ENCODE peak calls at places on chromosomes 12 and 14, in six cellular contexts. One of them, this sample, is unnamed.

GRCh38 chr14:35963209-35963608 is 137.1 kb downstream of the BRMS1L start:
- DNase-seq in thoracic aorta: no peak
- DNase-seq in tibial artery: no peak
- DNase-seq in cardiac muscle cell: no peak
- DNase-seq in uterus: no peak
- DNase-seq in kidney: no peak
- DNase-seq in this sample: no peak

GRCh38 chr12:52119398-52120254 is 40.1 kb downstream of the SMIM41 start:
- DNase-seq in thoracic aorta: no peak
- DNase-seq in tibial artery: no peak
- DNase-seq in cardiac muscle cell: peak; percentile 29
- DNase-seq in uterus: no peak
- DNase-seq in kidney: peak; percentile 86
- DNase-seq in this sample: no peak

GRCh38 chr14:37594916-37595808 is at the start of the genes FOXA1 and TTC6:
- DNase-seq in thoracic aorta: no peak
- DNase-seq in tibial artery: no peak
- DNase-seq in cardiac muscle cell: peak; percentile 32
- DNase-seq in uterus: no peak
- DNase-seq in kidney: peak; percentile 66
- DNase-seq in this sample: no peak

GRCh38 chr14:26323781-26324363 is 274.0 kb downstream of the NOVA1 start:
- DNase-seq in thoracic aorta: no peak
- DNase-seq in tibial artery: no peak
- DNase-seq in cardiac muscle cell: peak; percentile 5
- DNase-seq in uterus: no peak
- DNase-seq in kidney: no peak
- DNase-seq in this sample: no peak

GRCh38 chr12:6065131-6065871 is 59.2 kb downstream of the VWF start:
- DNase-seq in thoracic aorta: no peak
- DNase-seq in tibial artery: no peak
- DNase-seq in cardiac muscle cell: no peak
- DNase-seq in uterus: no peak
- DNase-seq in kidney: no peak
- DNase-seq in this sample: no peak

GRCh38 chr12:106582264-106582591 is 576 bp upstream of the RFX4 start:
- DNase-seq in thoracic aorta: no peak
- DNase-seq in tibial artery: no peak
- DNase-seq in cardiac muscle cell: no peak
- DNase-seq in uterus: no peak
- DNase-seq in kidney: no peak
- DNase-seq in this sample: no peak

GRCh38 chr12:121668750-121669524 is 517 bp downstream of the MORN3 start:
- DNase-seq in thoracic aorta: no peak
- DNase-seq in tibial artery: no peak
- DNase-seq in cardiac muscle cell: peak; percentile 54
- DNase-seq in uterus: no peak
- DNase-seq in kidney: no peak
- DNase-seq in this sample: no peak

GRCh38 chr12:87317302-87317701 is 711.9 kb downstream of the C12orf50 start:
- DNase-seq in thoracic aorta: no peak
- DNase-seq in tibial artery: no peak
- DNase-seq in cardiac muscle cell: no peak
- DNase-seq in uterus: no peak
- DNase-seq in kidney: no peak
- DNase-seq in this sample: no peak

GRCh38 chr14:102699416-102700110 is 77.7 kb upstream of the TRAF3 start:
- DNase-seq in thoracic aorta: no peak
- DNase-seq in tibial artery: no peak
- DNase-seq in cardiac muscle cell: no peak
- DNase-seq in uterus: no peak
- DNase-seq in kidney: no peak
- DNase-seq in this sample: no peak

GRCh38 chr14:102629700-102630365 is 37.4 kb downstream of the RCOR1 start:
- DNase-seq in thoracic aorta: no peak
- DNase-seq in tibial artery: no peak
- DNase-seq in cardiac muscle cell: peak; percentile 33
- DNase-seq in uterus: no peak
- DNase-seq in kidney: no peak
- DNase-seq in this sample: no peak

GRCh38 chr12:67671419-67671818 is 22.9 kb downstream of the DYRK2 start:
- DNase-seq in thoracic aorta: no peak
- DNase-seq in tibial artery: no peak
- DNase-seq in cardiac muscle cell: peak; percentile 82
- DNase-seq in uterus: no peak
- DNase-seq in kidney: no peak
- DNase-seq in this sample: no peak

GRCh38 chr12:121494093-121494787 is 86.6 kb downstream of the KDM2B start:
- DNase-seq in thoracic aorta: no peak
- DNase-seq in tibial artery: no peak
- DNase-seq in cardiac muscle cell: peak; percentile 57
- DNase-seq in uterus: peak; percentile 33
- DNase-seq in kidney: no peak
- DNase-seq in this sample: no peak

GRCh38 chr12:65465766-65466547 is 187.5 kb downstream of the MSRB3 start:
- DNase-seq in thoracic aorta: no peak
- DNase-seq in tibial artery: no peak
- DNase-seq in cardiac muscle cell: no peak
- DNase-seq in uterus: no peak
- DNase-seq in kidney: no peak
- DNase-seq in this sample: no peak

GRCh38 chr12:91704446-91704845 is 441.2 kb downstream of the BTG1 start:
- DNase-seq in thoracic aorta: no peak
- DNase-seq in tibial artery: no peak
- DNase-seq in cardiac muscle cell: peak; percentile 58
- DNase-seq in uterus: no peak
- DNase-seq in kidney: no peak
- DNase-seq in this sample: no peak

DNA sequence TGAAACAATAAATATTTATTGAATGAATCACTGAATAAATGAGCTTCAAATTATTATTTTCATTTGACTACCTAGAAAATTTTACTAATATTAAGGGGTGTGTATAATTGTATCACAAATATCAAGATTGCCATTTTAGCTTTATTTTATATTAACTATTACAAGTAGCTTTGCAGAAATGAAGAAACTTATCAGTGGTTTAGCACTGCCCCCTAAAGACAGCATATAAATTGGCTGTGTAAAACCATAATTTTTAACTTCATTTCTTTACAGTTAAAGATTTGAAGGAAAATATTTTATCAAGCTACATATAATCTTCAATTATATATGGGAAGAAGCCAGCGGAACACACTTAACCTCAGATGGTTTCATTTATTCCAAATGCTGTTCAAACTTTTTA is 11.4 kb downstream of the GARIN6 start:
- DNase-seq in thoracic aorta: no peak
- DNase-seq in tibial artery: no peak
- DNase-seq in cardiac muscle cell: peak; percentile 8
- DNase-seq in uterus: no peak
- DNase-seq in kidney: no peak
- DNase-seq in this sample: no peak
- TF ChIP-seq CTCF in thoracic aorta: no peak
- TF ChIP-seq CTCF in tibial artery: peak; percentile 15
- TF ChIP-seq CTCF in cardiac muscle cell: no peak
- TF ChIP-seq CTCF in uterus: no peak
- TF ChIP-seq CTCF in kidney: no peak
- TF ChIP-seq CTCF in this sample: no peak

GRCh38 chr12:108693781-108694180 is 37.5 kb downstream of the CORO1C start:
- DNase-seq in thoracic aorta: no peak
- DNase-seq in tibial artery: no peak
- DNase-seq in cardiac muscle cell: no peak
- DNase-seq in uterus: no peak
- DNase-seq in kidney: no peak
- DNase-seq in this sample: no peak

GRCh38 chr12:108690799-108691153 is 40.5 kb downstream of the CORO1C start:
- DNase-seq in thoracic aorta: no peak
- DNase-seq in tibial artery: no peak
- DNase-seq in cardiac muscle cell: no peak
- DNase-seq in uterus: no peak
- DNase-seq in kidney: no peak
- DNase-seq in this sample: no peak

GRCh38 chr12:108691154-108691994 is 39.9 kb downstream of the CORO1C start:
- DNase-seq in thoracic aorta: peak; percentile 90
- DNase-seq in tibial artery: peak; percentile 98
- DNase-seq in cardiac muscle cell: peak; percentile 99
- DNase-seq in uterus: peak; percentile 96
- DNase-seq in kidney: peak; percentile 98
- DNase-seq in this sample: peak; percentile 97

GRCh38 chr12:108693186-108693585 is 38.1 kb downstream of the CORO1C start:
- DNase-seq in thoracic aorta: no peak
- DNase-seq in tibial artery: no peak
- DNase-seq in cardiac muscle cell: no peak
- DNase-seq in uterus: no peak
- DNase-seq in kidney: no peak
- DNase-seq in this sample: no peak

DNA sequence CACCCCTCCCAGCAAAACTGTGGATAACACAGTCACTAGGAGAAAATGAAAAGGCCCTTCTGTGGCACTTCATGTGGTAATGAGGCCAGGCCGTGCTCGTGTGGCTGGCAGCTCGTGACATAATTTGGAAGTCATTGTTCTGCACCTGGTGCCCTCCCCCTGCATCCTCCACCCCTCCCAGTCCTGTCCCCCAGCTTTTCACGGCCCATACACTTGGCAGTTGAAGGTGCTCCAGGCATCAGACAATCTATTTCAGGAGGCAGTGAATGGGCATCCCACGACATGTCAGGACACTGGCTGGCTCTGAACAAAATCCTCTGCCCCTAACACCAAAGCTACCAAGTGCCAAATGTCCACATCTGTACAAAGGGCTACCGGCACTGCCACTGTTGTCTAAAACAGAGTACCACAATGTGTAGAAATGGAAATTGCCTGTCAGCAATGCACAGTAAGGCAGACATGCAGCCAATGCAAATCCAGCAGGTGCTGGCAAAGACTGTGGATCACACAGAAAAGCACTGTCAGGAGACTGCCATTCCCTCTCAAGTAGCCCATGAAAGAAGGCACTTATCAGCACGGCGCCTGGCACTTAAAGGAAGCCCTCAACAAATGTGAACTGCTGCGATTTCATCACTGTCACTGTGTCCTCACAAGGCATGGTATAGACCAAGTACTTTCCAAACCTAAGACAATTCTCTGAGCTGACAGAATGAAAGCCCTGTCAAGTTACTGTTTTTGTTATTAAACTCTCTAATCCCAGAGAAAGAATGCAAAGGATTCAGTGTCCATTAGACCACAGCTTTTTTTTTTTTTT is 39.1 kb downstream of the CORO1C start:
- DNase-seq in thoracic aorta: no peak
- DNase-seq in tibial artery: no peak
- DNase-seq in cardiac muscle cell: no peak
- DNase-seq in uterus: no peak
- DNase-seq in kidney: no peak
- DNase-seq in this sample: no peak
- H3K4me3 ChIP-seq in thoracic aorta: peak overlapping the region; percentile 52
- H3K4me3 ChIP-seq in tibial artery: peak overlapping the region; percentile 17
- H3K4me3 ChIP-seq in cardiac muscle cell: no peak overlapping the region
- H3K4me3 ChIP-seq in uterus: no peak overlapping the region
- H3K4me3 ChIP-seq in kidney: peak overlapping the region; percentile 44
- H3K4me3 ChIP-seq in this sample: peak overlapping the region; percentile 65

GRCh38 chr12:120239776-120240494 is 25.6 kb downstream of the PXN start:
- DNase-seq in thoracic aorta: no peak
- DNase-seq in tibial artery: no peak
- DNase-seq in cardiac muscle cell: no peak
- DNase-seq in uterus: no peak
- DNase-seq in kidney: peak; percentile 10
- DNase-seq in this sample: no peak

GRCh38 chr12:120242275-120242799 is 23.2 kb downstream of the PXN start:
- DNase-seq in thoracic aorta: no peak
- DNase-seq in tibial artery: no peak
- DNase-seq in cardiac muscle cell: no peak
- DNase-seq in uterus: no peak
- DNase-seq in kidney: peak; percentile 78
- DNase-seq in this sample: peak; percentile 63

GRCh38 chr12:120242971-120243699 is 22.4 kb downstream of the PXN start:
- DNase-seq in thoracic aorta: no peak
- DNase-seq in tibial artery: no peak
- DNase-seq in cardiac muscle cell: no peak
- DNase-seq in uterus: no peak
- DNase-seq in kidney: no peak
- DNase-seq in this sample: no peak

GRCh38 chr12:120240495-120240833 is 25.1 kb downstream of the PXN start:
- DNase-seq in thoracic aorta: no peak
- DNase-seq in tibial artery: no peak
- DNase-seq in cardiac muscle cell: no peak
- DNase-seq in uterus: no peak
- DNase-seq in kidney: peak; percentile 61
- DNase-seq in this sample: peak; percentile 68

DNA sequence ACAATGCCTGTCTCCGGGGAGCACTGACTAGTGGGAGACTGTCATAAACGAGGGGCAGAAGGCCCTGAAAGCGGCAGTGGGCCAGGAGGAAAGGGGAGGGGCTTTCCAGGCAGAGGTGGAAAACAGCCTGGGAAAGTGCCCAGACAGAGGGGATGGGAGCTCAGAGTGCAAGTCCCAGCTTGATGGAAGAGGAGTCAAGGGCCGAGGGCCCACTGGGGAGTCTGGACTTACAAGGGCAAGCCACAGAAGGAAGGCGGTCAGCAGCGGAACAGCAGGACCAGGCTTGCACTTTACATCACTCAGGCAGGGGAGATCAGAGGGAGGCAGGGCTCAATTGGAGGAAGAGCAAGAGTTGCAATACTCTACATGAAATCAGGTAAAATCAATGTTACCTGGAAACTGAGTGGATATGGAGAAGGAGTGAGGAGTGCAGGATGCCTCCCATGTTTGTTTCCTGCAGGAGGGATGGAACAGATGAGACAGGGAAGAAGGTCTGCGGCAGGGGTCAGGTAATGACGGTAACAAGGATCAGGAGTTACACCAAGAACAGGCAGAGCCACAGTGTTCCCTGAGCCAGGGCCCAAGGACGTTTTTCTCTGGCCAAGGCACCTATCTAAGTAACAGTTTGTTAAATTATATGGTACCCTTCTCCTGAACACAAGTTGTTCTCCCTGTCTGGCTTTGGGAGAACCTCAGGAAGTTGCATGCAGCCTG is 23.8 kb downstream of the PXN start:
- DNase-seq in thoracic aorta: no peak
- DNase-seq in tibial artery: no peak
- DNase-seq in cardiac muscle cell: no peak
- DNase-seq in uterus: no peak
- DNase-seq in kidney: peak; percentile 88
- DNase-seq in this sample: peak; percentile 69
- H3K27ac ChIP-seq in thoracic aorta: no peak overlapping the region
- H3K27ac ChIP-seq in tibial artery: no peak overlapping the region
- H3K27ac ChIP-seq in cardiac muscle cell: peak overlapping the region; percentile 81
- H3K27ac ChIP-seq in uterus: peak overlapping the region; percentile 39
- H3K27ac ChIP-seq in kidney: peak overlapping the region; percentile 34
- H3K27ac ChIP-seq in this sample: peak overlapping the region; percentile 57

GRCh38 chr14:29759521-29760340 is 167.9 kb downstream of the PRKD1 start:
- DNase-seq in thoracic aorta: no peak
- DNase-seq in tibial artery: no peak
- DNase-seq in cardiac muscle cell: peak; percentile 25
- DNase-seq in uterus: no peak
- DNase-seq in kidney: no peak
- DNase-seq in this sample: no peak
- TF ChIP-seq CTCF in thoracic aorta: no peak
- TF ChIP-seq CTCF in tibial artery: no peak
- TF ChIP-seq CTCF in cardiac muscle cell: no peak
- TF ChIP-seq CTCF in uterus: no peak
- TF ChIP-seq CTCF in kidney: no peak
- TF ChIP-seq CTCF in this sample: no peak

This sample was measured in coronary artery.